ENCODE peak calls at places on chromosomes 2 and 18, in nine cellular contexts. R, Z, Q, A, Y, K, E, V and N are unnamed samples.

GRCh38 chr2:69499242-69499641 is 62.0 kb upstream of the NFU1 start:
- DNase-seq in R (no peak), Z (no peak), Q (no peak), A (no peak), Y (no peak), K (no peak), E (no peak), V (no peak), N (no peak)

GRCh38 chr2:51505533-51505932 is 473.6 kb upstream of the NRXN1 start:
- DNase-seq in R (no peak), Z (peak), Q (no peak), A (no peak), Y (no peak), K (no peak), E (no peak), V (no peak), N (no peak)

GRCh38 chr2:191892391-191892790 is 45.5 kb upstream of the CAVIN2 start:
- DNase-seq in R (no peak), Z (no peak), Q (no peak), A (no peak), Y (peak), K (peak), E (peak), V (no peak), N (no peak)

GRCh38 chr2:28169492-28169891 is 223.2 kb upstream of the FOSL2 start:
- DNase-seq in R (no peak), Z (no peak), Q (no peak), A (no peak), Y (no peak), K (no peak), E (no peak), V (no peak), N (no peak)

GRCh38 chr18:22337311-22337710 is 80.4 kb downstream of the CTAGE1 start:
- DNase-seq in R (no peak), Z (no peak), Q (no peak), A (no peak), Y (no peak), K (peak), E (peak), V (no peak), N (no peak)

GRCh38 chr2:195891081-195891480 is 177.6 kb downstream of the DNAH7 start:
- DNase-seq in R (no peak), Z (peak), Q (no peak), A (no peak), Y (no peak), K (no peak), E (no peak), V (no peak), N (no peak)

GRCh38 chr2:100272848-100273329 is 49.4 kb downstream of the LONRF2 start:
- DNase-seq in R (no peak), Z (no peak), Q (no peak), A (no peak), Y (no peak), K (peak), E (peak), V (peak), N (peak)

GRCh38 chr2:61411109-61411508 is 59.8 kb downstream of the USP34 start:
- DNase-seq in R (no peak), Z (no peak), Q (no peak), A (no peak), Y (no peak), K (no peak), E (no peak), V (no peak), N (no peak)

GRCh38 chr2:169071455-169071854 is 2.1 kb downstream of the DHRS9 start:
- DNase-seq in R (no peak), Z (no peak), Q (no peak), A (no peak), Y (peak), K (no peak), E (no peak), V (no peak), N (no peak)

GRCh38 chr2:64667535-64667934 is 13.8 kb upstream of the SERTAD2 start:
- DNase-seq in R (no peak), Z (no peak), Q (no peak), A (no peak), Y (no peak), K (no peak), E (no peak), V (no peak), N (no peak)

GRCh38 chr2:219557791-219558785 is 13.3 kb downstream of the OBSL1 start:
- DNase-seq in R (peak), Z (peak), Q (no peak), A (no peak), Y (no peak), K (no peak), E (no peak), V (no peak), N (peak)

GRCh38 chr2:215145611-215146010 is 7.2 kb upstream of the ABCA12 start:
- DNase-seq in R (no peak), Z (no peak), Q (no peak), A (no peak), Y (no peak), K (no peak), E (no peak), V (no peak), N (no peak)

GRCh38 chr18:3044931-3045698 is 32.2 kb upstream of the LPIN2 start:
- DNase-seq in R (no peak), Z (peak), Q (no peak), A (no peak), Y (no peak), K (no peak), E (no peak), V (peak), N (no peak)

GRCh38 chr2:136116111-136116812 is 1.7 kb downstream of the CXCR4 start:
- DNase-seq in R (no peak), Z (peak), Q (peak), A (no peak), Y (peak), K (no peak), E (no peak), V (peak), N (no peak)

GRCh38 chr2:239818086-239818485 is 207.1 kb downstream of the NDUFA10 start:
- DNase-seq in R (no peak), Z (no peak), Q (no peak), A (no peak), Y (no peak), K (no peak), E (no peak), V (no peak), N (no peak)

GRCh38 chr18:62088146-62088545 is 98.7 kb downstream of the PIGN start:
- DNase-seq in R (no peak), Z (no peak), Q (no peak), A (no peak), Y (no peak), K (no peak), E (peak), V (no peak), N (no peak)